ENCODE peak calls at places on chromosomes 13 and 19, in four cellular contexts. Z, R, K and U are unnamed samples.

GRCh38 chr19:53659292-53659691 is 27.5 kb downstream of the DPRX start:
- DNase-seq in Z (peak), K (no peak), R (no peak), U (peak)

GRCh38 chr13:22031702-22032286 is 360.9 kb downstream of the FGF9 start:
- DNase-seq in R (no peak), Z (no peak), K (no peak), U (no peak)

GRCh38 chr19:17406039-17406886 is 833 bp upstream of the BST2 start:
- DNase-seq in Z (peak), K (no peak), R (no peak), U (no peak)

GRCh38 chr19:2308114-2308556 is at the start of gene LINGO3:
- DNase-seq in Z (no peak), K (no peak), R (no peak), U (no peak)

GRCh38 chr19:32719611-32720059 is at the start of gene TDRD12:
- DNase-seq in R (peak), K (no peak), Z (no peak), U (no peak)

GRCh38 chr13:106570354-106570822 is 2.5 kb upstream of the ARGLU1 start:
- DNase-seq in K (peak), R (peak), Z (no peak), U (peak)

GRCh38 chr13:34513526-34513925 is 428.5 kb upstream of the NBEA start:
- DNase-seq in Z (no peak), R (no peak), K (no peak), U (no peak)

GRCh38 chr13:20702945-20703784 is at the start of gene IL17D:
- DNase-seq in K (no peak), Z (no peak), R (peak), U (peak)

GRCh38 chr19:44580366-44580895 is 32.9 kb upstream of the IGSF23 start:
- DNase-seq in R (no peak), Z (no peak), K (no peak), U (no peak)

GRCh38 chr19:5492813-5493409 is 37.7 kb downstream of the ZNRF4 start:
- DNase-seq in R (no peak), K (no peak), Z (no peak), U (no peak)

GRCh38 chr19:35986664-35987570 is 8.1 kb upstream of the SDHAF1 start:
- DNase-seq in R (peak), Z (no peak), K (no peak), U (peak)

GRCh38 chr13:26202365-26202972 is 19.6 kb downstream of the RNF6 start:
- DNase-seq in K (no peak), Z (peak), R (no peak), U (no peak)

GRCh38 chr13:99894835-99895427 is 76.6 kb downstream of the ZIC5 start:
- DNase-seq in R (no peak), Z (no peak), K (no peak), U (peak)

GRCh38 chr13:113853518-113854237 is 10.2 kb downstream of the GAS6 start:
- DNase-seq in Z (no peak), R (no peak), K (no peak), U (no peak)

GRCh38 chr19:8501968-8502367 is 472 bp downstream of the PRAM1 start:
- DNase-seq in Z (no peak), R (no peak), K (no peak), U (no peak)

GRCh38 chr13:114087430-114087829 is 45.0 kb downstream of the RASA3 start:
- DNase-seq in R (no peak), Z (no peak), K (no peak), U (no peak)

GRCh38 chr19:48659768-48660167 is 13.0 kb downstream of the NTN5 start:
- DNase-seq in Z (no peak), R (no peak), K (no peak), U (no peak)

GRCh38 chr13:74158606-74159352 is 24.6 kb upstream of the KLF12 start:
- DNase-seq in R (no peak), K (no peak), Z (no peak), U (no peak)

GRCh38 chr19:3357362-3357730 is 9.0 kb upstream of the NFIC start:
- DNase-seq in R (peak), Z (no peak), K (no peak), U (no peak)

GRCh38 chr13:30615851-30616311 is 1.8 kb upstream of the USPL1 start:
- DNase-seq in Z (no peak), K (no peak), R (no peak), U (no peak)

GRCh38 chr13:27341616-27342015 is 71.0 kb downstream of the RASL11A start:
- DNase-seq in Z (no peak), R (no peak), K (no peak), U (no peak)

GRCh38 chr13:79183231-79183630 is 222.8 kb downstream of the RBM26 start:
- DNase-seq in K (no peak), Z (no peak), R (no peak), U (no peak)

GRCh38 chr13:31053098-31053497 is 108.6 kb downstream of the HSPH1 start:
- DNase-seq in R (no peak), Z (no peak), K (no peak), U (no peak)

GRCh38 chr13:26658972-26659371 is 101.5 kb downstream of the WASF3 start:
- DNase-seq in R (no peak), Z (no peak), K (no peak), U (no peak)

GRCh38 chr19:56099638-56100539 is 21.2 kb downstream of the ZNF787 start:
- DNase-seq in R (no peak), K (no peak), Z (no peak), U (no peak)

GRCh38 chr19:33603377-33603776 is 18.4 kb upstream of the CHST8 start:
- DNase-seq in K (no peak), R (no peak), Z (no peak), U (no peak)

GRCh38 chr19:9913237-9914000 is 22.9 kb downstream of the OLFM2 start:
- DNase-seq in K (no peak), R (peak), Z (no peak), U (peak)

GRCh38 chr19:2289714-2290435 is 7.9 kb upstream of the PEAK3 start:
- DNase-seq in K (no peak), Z (no peak), R (peak), U (no peak)

GRCh38 chr13:86741762-86742285 is 929.3 kb upstream of the SLITRK5 start:
- DNase-seq in K (no peak), R (no peak), Z (no peak), U (no peak)

GRCh38 chr13:92074658-92075057 is 676.2 kb downstream of the GPC5 start:
- DNase-seq in Z (no peak), R (no peak), K (no peak), U (peak)

GRCh38 chr13:99351772-99352171 is 44.6 kb upstream of the GPR183 start:
- DNase-seq in R (peak), K (no peak), Z (no peak), U (no peak)

GRCh38 chr19:19214892-19215291 is 3.1 kb downstream of the NCAN start:
- DNase-seq in K (no peak), Z (no peak), R (peak), U (peak)

GRCh38 chr19:6062274-6062673 is 48.0 kb downstream of the RFX2 start:
- DNase-seq in Z (no peak), K (peak), R (peak), U (no peak)

GRCh38 chr13:96034662-96035061 is 18.5 kb downstream of the UGGT2 start:
- DNase-seq in R (no peak), K (no peak), Z (no peak), U (no peak)